ENCODE peak calls at places on chromosomes 2 and 18, in six cellular contexts. One of them, this sample, is unnamed.
A peak's percentile ranks its signal among the peaks of the same experiment; 100 is the strongest.

GRCh38 chr2:220586980-220587549 is 959.6 kb downstream of the SLC4A3 start:
- DNase-seq in glutamatergic neuron: no peak
- DNase-seq in transverse colon: no peak
- DNase-seq in astrocyte of the spinal cord: no peak
- DNase-seq in PC-3: no peak
- DNase-seq in astrocyte of the cerebellum: no peak
- DNase-seq in this sample: no peak

GRCh38 chr2:185221-185620 is 78.6 kb downstream of the SH3YL1 start:
- DNase-seq in PC-3: peak; percentile 80
- DNase-seq in transverse colon: no peak
- DNase-seq in astrocyte of the spinal cord: no peak
- DNase-seq in astrocyte of the cerebellum: no peak
- DNase-seq in glutamatergic neuron: no peak
- DNase-seq in this sample: no peak

GRCh38 chr2:226308981-226309380 is 490.6 kb downstream of the IRS1 start:
- DNase-seq in glutamatergic neuron: no peak
- DNase-seq in PC-3: no peak
- DNase-seq in astrocyte of the cerebellum: peak; percentile 5
- DNase-seq in astrocyte of the spinal cord: peak; percentile 80
- DNase-seq in transverse colon: no peak
- DNase-seq in this sample: no peak

GRCh38 chr2:129929321-129930290 is 49.9 kb upstream of the RAB6C start:
- DNase-seq in glutamatergic neuron: no peak
- DNase-seq in transverse colon: no peak
- DNase-seq in astrocyte of the cerebellum: no peak
- DNase-seq in PC-3: no peak
- DNase-seq in astrocyte of the spinal cord: no peak
- DNase-seq in this sample: no peak

GRCh38 chr18:56532176-56532840 is 106.1 kb downstream of the TXNL1 start:
- DNase-seq in transverse colon: no peak
- DNase-seq in astrocyte of the cerebellum: peak; percentile 13
- DNase-seq in astrocyte of the spinal cord: peak; percentile 57
- DNase-seq in glutamatergic neuron: no peak
- DNase-seq in PC-3: peak; percentile 13
- DNase-seq in this sample: no peak

GRCh38 chr2:18440141-18440605 is 120.3 kb downstream of the RDH14 start:
- DNase-seq in glutamatergic neuron: no peak
- DNase-seq in PC-3: no peak
- DNase-seq in astrocyte of the spinal cord: peak; percentile 42
- DNase-seq in astrocyte of the cerebellum: peak; percentile 8
- DNase-seq in transverse colon: no peak
- DNase-seq in this sample: no peak

GRCh38 chr2:150464270-150464669 is 23.2 kb downstream of the RND3 start:
- DNase-seq in astrocyte of the cerebellum: no peak
- DNase-seq in astrocyte of the spinal cord: no peak
- DNase-seq in PC-3: peak; percentile 30
- DNase-seq in transverse colon: no peak
- DNase-seq in glutamatergic neuron: no peak
- DNase-seq in this sample: no peak

GRCh38 chr18:22846088-22846683 is 86.9 kb upstream of the RBBP8 start:
- DNase-seq in transverse colon: no peak
- DNase-seq in astrocyte of the spinal cord: no peak
- DNase-seq in astrocyte of the cerebellum: no peak
- DNase-seq in glutamatergic neuron: no peak
- DNase-seq in PC-3: peak; percentile 60
- DNase-seq in this sample: no peak

GRCh38 chr2:148300534-148300933 is 279.6 kb downstream of the MBD5 start:
- DNase-seq in glutamatergic neuron: no peak
- DNase-seq in PC-3: no peak
- DNase-seq in transverse colon: no peak
- DNase-seq in astrocyte of the cerebellum: no peak
- DNase-seq in astrocyte of the spinal cord: no peak
- DNase-seq in this sample: no peak

GRCh38 chr2:214069254-214069653 is 341.6 kb upstream of the VWC2L start:
- DNase-seq in transverse colon: no peak
- DNase-seq in astrocyte of the spinal cord: peak; percentile 95
- DNase-seq in PC-3: peak; percentile 97
- DNase-seq in astrocyte of the cerebellum: peak; percentile 84
- DNase-seq in glutamatergic neuron: no peak
- DNase-seq in this sample: peak; percentile 95

GRCh38 chr2:65389476-65389875 is 42.9 kb downstream of the SPRED2 start:
- DNase-seq in astrocyte of the cerebellum: no peak
- DNase-seq in glutamatergic neuron: no peak
- DNase-seq in PC-3: no peak
- DNase-seq in astrocyte of the spinal cord: no peak
- DNase-seq in transverse colon: no peak
- DNase-seq in this sample: no peak

GRCh38 chr2:180012523-180012922 is 5.4 kb upstream of the CWC22 start:
- DNase-seq in PC-3: peak; percentile 50
- DNase-seq in astrocyte of the cerebellum: no peak
- DNase-seq in transverse colon: no peak
- DNase-seq in glutamatergic neuron: no peak
- DNase-seq in astrocyte of the spinal cord: peak; percentile 70
- DNase-seq in this sample: peak; percentile 49

GRCh38 chr2:67256892-67257291 is 140.2 kb upstream of the ETAA1 start:
- DNase-seq in astrocyte of the cerebellum: peak; percentile 53
- DNase-seq in PC-3: peak; percentile 81
- DNase-seq in glutamatergic neuron: no peak
- DNase-seq in transverse colon: no peak
- DNase-seq in astrocyte of the spinal cord: peak; percentile 73
- DNase-seq in this sample: no peak

GRCh38 chr18:63410792-63411191 is 11.5 kb downstream of the VPS4B start:
- DNase-seq in transverse colon: no peak
- DNase-seq in glutamatergic neuron: no peak
- DNase-seq in PC-3: peak; percentile 83
- DNase-seq in astrocyte of the spinal cord: peak; percentile 77
- DNase-seq in astrocyte of the cerebellum: peak; percentile 38
- DNase-seq in this sample: peak; percentile 28

GRCh38 chr18:37778417-37779165 is 213.0 kb upstream of the CELF4 start:
- DNase-seq in PC-3: peak; percentile 21
- DNase-seq in astrocyte of the spinal cord: peak; percentile 6
- DNase-seq in astrocyte of the cerebellum: peak; percentile 4
- DNase-seq in transverse colon: peak; percentile 43
- DNase-seq in glutamatergic neuron: peak; percentile 92
- DNase-seq in this sample: no peak

GRCh38 chr18:34864836-34865497 is 154.9 kb downstream of the DTNA start:
- DNase-seq in astrocyte of the cerebellum: no peak
- DNase-seq in glutamatergic neuron: no peak
- DNase-seq in transverse colon: no peak
- DNase-seq in PC-3: no peak
- DNase-seq in astrocyte of the spinal cord: no peak
- DNase-seq in this sample: no peak

GRCh38 chr2:240399419-240400318 is 35.8 kb upstream of the GPC1 start:
- DNase-seq in PC-3: no peak
- DNase-seq in glutamatergic neuron: no peak
- DNase-seq in transverse colon: no peak
- DNase-seq in astrocyte of the spinal cord: no peak
- DNase-seq in astrocyte of the cerebellum: no peak
- DNase-seq in this sample: no peak

GRCh38 chr2:233422050-233422639 is 67.9 kb downstream of the DGKD start:
- DNase-seq in PC-3: peak; percentile 93
- DNase-seq in glutamatergic neuron: no peak
- DNase-seq in astrocyte of the spinal cord: no peak
- DNase-seq in astrocyte of the cerebellum: no peak
- DNase-seq in transverse colon: peak; percentile 90
- DNase-seq in this sample: no peak

GRCh38 chr18:50594931-50595330 is 35.0 kb downstream of the MAPK4 start:
- DNase-seq in astrocyte of the cerebellum: no peak
- DNase-seq in PC-3: peak; percentile 55
- DNase-seq in glutamatergic neuron: no peak
- DNase-seq in astrocyte of the spinal cord: no peak
- DNase-seq in transverse colon: peak; percentile 18
- DNase-seq in this sample: no peak

GRCh38 chr2:23164173-23164572 is 220.8 kb upstream of the KLHL29 start:
- DNase-seq in PC-3: no peak
- DNase-seq in transverse colon: no peak
- DNase-seq in glutamatergic neuron: no peak
- DNase-seq in astrocyte of the spinal cord: no peak
- DNase-seq in astrocyte of the cerebellum: no peak
- DNase-seq in this sample: no peak

GRCh38 chr2:112700004-112700667 is 20.7 kb upstream of the NT5DC4 start:
- DNase-seq in astrocyte of the spinal cord: no peak
- DNase-seq in transverse colon: no peak
- DNase-seq in glutamatergic neuron: no peak
- DNase-seq in PC-3: no peak
- DNase-seq in astrocyte of the cerebellum: no peak
- DNase-seq in this sample: no peak

GRCh38 chr2:234496835-234497591 is at the start of gene ARL4C:
- DNase-seq in PC-3: peak; percentile 57
- DNase-seq in glutamatergic neuron: peak; percentile 84
- DNase-seq in astrocyte of the spinal cord: peak; percentile 84
- DNase-seq in transverse colon: peak; percentile 66
- DNase-seq in astrocyte of the cerebellum: no peak
- DNase-seq in this sample: no peak

GRCh38 chr2:8475349-8476045 is 206.4 kb upstream of the ID2 start:
- DNase-seq in astrocyte of the spinal cord: no peak
- DNase-seq in transverse colon: no peak
- DNase-seq in astrocyte of the cerebellum: no peak
- DNase-seq in glutamatergic neuron: no peak
- DNase-seq in PC-3: peak; percentile 46
- DNase-seq in this sample: no peak

GRCh38 chr2:106189764-106190468 is 4.2 kb downstream of the UXS1 start:
- DNase-seq in astrocyte of the spinal cord: peak; percentile 43
- DNase-seq in PC-3: peak; percentile 88
- DNase-seq in glutamatergic neuron: no peak
- DNase-seq in transverse colon: no peak
- DNase-seq in astrocyte of the cerebellum: peak; percentile 29
- DNase-seq in this sample: no peak

GRCh38 chr18:3012306-3012919 is 531 bp downstream of the LPIN2 start:
- DNase-seq in PC-3: peak; percentile 7
- DNase-seq in glutamatergic neuron: peak; percentile 65
- DNase-seq in astrocyte of the cerebellum: no peak
- DNase-seq in astrocyte of the spinal cord: peak; percentile 57
- DNase-seq in transverse colon: peak; percentile 41
- DNase-seq in this sample: no peak

GRCh38 chr2:162242586-162243304 is 500 bp downstream of the FAP start:
- DNase-seq in transverse colon: no peak
- DNase-seq in glutamatergic neuron: no peak
- DNase-seq in astrocyte of the cerebellum: no peak
- DNase-seq in astrocyte of the spinal cord: peak; percentile 69
- DNase-seq in PC-3: no peak
- DNase-seq in this sample: no peak

DNA sequence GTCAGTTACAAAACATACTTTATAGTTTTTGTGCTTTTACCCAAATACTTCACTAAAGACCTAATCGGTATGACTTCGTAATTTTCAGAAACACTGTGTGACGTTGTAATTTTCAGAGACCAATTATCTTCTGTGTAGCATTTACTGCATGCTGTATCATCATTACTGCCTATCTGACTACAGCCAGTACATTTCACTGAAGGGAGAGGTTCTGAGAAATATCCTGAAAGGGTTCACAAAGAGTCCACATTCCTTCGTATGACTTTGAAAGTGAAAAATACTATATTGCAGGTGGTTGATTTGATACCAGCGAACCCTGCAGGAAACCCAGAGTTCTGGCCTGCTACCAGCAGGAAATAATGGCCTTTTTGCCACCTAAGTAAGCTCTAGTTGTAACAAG is 155.4 kb downstream of the ARHGAP28 start:
- DNase-seq in glutamatergic neuron: no peak
- DNase-seq in PC-3: no peak
- DNase-seq in transverse colon: no peak
- DNase-seq in astrocyte of the cerebellum: no peak
- DNase-seq in astrocyte of the spinal cord: peak; percentile 52
- DNase-seq in this sample: no peak
- TF ChIP-seq CTCF in glutamatergic neuron: no peak
- TF ChIP-seq CTCF in PC-3: no peak
- TF ChIP-seq CTCF in transverse colon: no peak
- TF ChIP-seq CTCF in astrocyte of the cerebellum: no peak
- TF ChIP-seq CTCF in astrocyte of the spinal cord: no peak
- TF ChIP-seq CTCF in this sample: no peak

GRCh38 chr18:36066731-36067117 is 635 bp downstream of the RPRD1A start:
- DNase-seq in PC-3: no peak
- DNase-seq in transverse colon: no peak
- DNase-seq in glutamatergic neuron: no peak
- DNase-seq in astrocyte of the cerebellum: no peak
- DNase-seq in astrocyte of the spinal cord: no peak
- DNase-seq in this sample: no peak

GRCh38 chr18:36064027-36064808 is 3.1 kb downstream of the RPRD1A start:
- DNase-seq in astrocyte of the spinal cord: no peak
- DNase-seq in glutamatergic neuron: no peak
- DNase-seq in astrocyte of the cerebellum: no peak
- DNase-seq in transverse colon: no peak
- DNase-seq in PC-3: no peak
- DNase-seq in this sample: no peak

GRCh38 chr18:36066001-36066400 is 1.4 kb downstream of the RPRD1A start:
- DNase-seq in transverse colon: no peak
- DNase-seq in glutamatergic neuron: no peak
- DNase-seq in PC-3: peak; percentile 6
- DNase-seq in astrocyte of the spinal cord: peak; percentile 9
- DNase-seq in astrocyte of the cerebellum: no peak
- DNase-seq in this sample: no peak

DNA sequence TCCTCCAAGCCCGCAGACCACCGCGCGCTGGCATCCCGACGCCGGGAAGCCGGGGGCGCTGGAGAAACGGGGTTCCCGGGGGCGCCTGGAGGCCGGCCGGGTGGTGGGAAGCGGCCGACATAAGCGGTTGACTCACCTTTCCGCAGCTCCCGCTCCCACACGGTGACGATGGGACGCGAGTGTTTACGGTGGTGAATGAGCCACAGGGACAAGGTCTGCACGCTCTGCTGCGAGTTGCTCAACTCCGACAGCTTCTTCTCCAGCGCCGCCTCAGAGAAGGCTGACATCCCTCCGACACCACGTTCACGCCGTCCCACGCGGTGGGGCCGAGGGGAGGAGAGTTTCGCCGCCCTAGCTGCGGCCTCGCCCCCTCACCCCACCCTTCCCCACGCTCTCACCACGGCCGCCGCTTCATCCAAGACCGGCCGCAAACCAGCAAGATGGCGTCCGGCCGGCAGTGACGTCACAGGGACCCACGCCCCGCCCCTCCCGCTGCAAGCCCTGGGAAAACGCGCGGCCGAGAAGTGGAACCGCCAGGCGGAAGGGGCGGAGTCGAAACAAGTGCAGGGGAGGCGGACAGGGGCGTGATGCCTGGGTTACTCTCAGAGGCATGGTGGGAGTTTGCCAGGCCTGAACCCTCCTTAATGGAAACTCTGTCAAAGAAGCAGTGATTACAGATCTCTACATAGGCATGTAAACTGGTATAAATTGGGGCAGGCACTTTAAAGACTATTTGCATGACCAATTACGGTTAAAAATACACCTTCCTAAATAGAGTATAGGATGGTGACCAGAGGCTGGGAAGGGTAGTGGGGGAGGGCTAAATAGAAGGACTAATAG is at the start of gene RPRD1A:
- DNase-seq in PC-3: peak; percentile 75
- DNase-seq in transverse colon: peak; percentile 99
- DNase-seq in astrocyte of the spinal cord: peak; percentile 95
- DNase-seq in glutamatergic neuron: peak; percentile 100
- DNase-seq in astrocyte of the cerebellum: peak; percentile 83
- DNase-seq in this sample: peak; percentile 69
- TF ChIP-seq CTCF in PC-3: no peak
- TF ChIP-seq CTCF in transverse colon: no peak
- TF ChIP-seq CTCF in astrocyte of the spinal cord: no peak
- TF ChIP-seq CTCF in glutamatergic neuron: no peak
- TF ChIP-seq CTCF in astrocyte of the cerebellum: no peak
- TF ChIP-seq CTCF in this sample: no peak

GRCh38 chr2:191020221-191020741 is 6.3 kb upstream of the STAT1 start:
- DNase-seq in glutamatergic neuron: peak; percentile 94
- DNase-seq in transverse colon: peak; percentile 96
- DNase-seq in PC-3: peak; percentile 98
- DNase-seq in astrocyte of the cerebellum: peak; percentile 91
- DNase-seq in astrocyte of the spinal cord: peak; percentile 97
- DNase-seq in this sample: peak; percentile 84
- TF ChIP-seq CTCF in glutamatergic neuron: no peak
- TF ChIP-seq CTCF in transverse colon: peak; percentile 16
- TF ChIP-seq CTCF in PC-3: no peak
- TF ChIP-seq CTCF in astrocyte of the cerebellum: no peak
- TF ChIP-seq CTCF in astrocyte of the spinal cord: no peak
- TF ChIP-seq CTCF in this sample: no peak

GRCh38 chr18:52341617-52342381 is 1.8 kb downstream of the DCC start:
- DNase-seq in PC-3: no peak
- DNase-seq in transverse colon: no peak
- DNase-seq in glutamatergic neuron: peak; percentile 70
- DNase-seq in astrocyte of the cerebellum: no peak
- DNase-seq in astrocyte of the spinal cord: peak; percentile 41
- DNase-seq in this sample: no peak
- TF ChIP-seq CTCF in PC-3: no peak
- TF ChIP-seq CTCF in transverse colon: no peak
- TF ChIP-seq CTCF in glutamatergic neuron: no peak
- TF ChIP-seq CTCF in astrocyte of the cerebellum: no peak
- TF ChIP-seq CTCF in astrocyte of the spinal cord: no peak
- TF ChIP-seq CTCF in this sample: no peak

This sample was measured in kidney epithelial cell.